ENCODE peak calls at places on chromosomes 13 and 19, in seven cellular contexts. N is Peyer's patch; D is pancreas; A is body of pancreas; O is CD8-positive, alpha-beta memory T cell; F is PC-3; P is heart left ventricle. R is an unnamed sample. For H3K4me1, the result is how much of the 10 kb centered on the place peaks cover.

GRCh38 chr19:5590865-5591154 is 23.1 kb upstream of the TINCR start:
- DNase-seq in N (no peak), D (no peak), A (no peak), O (no peak), F (no peak), P (no peak), R (no peak)

GRCh38 chr19:47095707-47096704 is 17.6 kb downstream of the ZC3H4 start:
- DNase-seq in N (no peak), D (peak), A (peak), O (no peak), F (peak), P (peak), R (peak)

GRCh38 chr13:74641586-74641985 is 507.4 kb upstream of the KLF12 start:
- DNase-seq in N (no peak), D (no peak), A (no peak), O (no peak), F (peak), P (no peak), R (no peak)

GRCh38 chr19:11165486-11166030 is 10.0 kb upstream of the SPC24 start:
- DNase-seq in N (no peak), D (no peak), A (no peak), O (no peak), F (no peak), P (no peak), R (no peak)

GRCh38 chr13:107680115-107680514 is 535.2 kb downstream of the LIG4 start:
- DNase-seq in N (no peak), D (no peak), A (no peak), O (no peak), F (peak), P (no peak), R (no peak)

GRCh38 chr19:17454579-17454978 is 6.1 kb upstream of the TMEM221 start:
- DNase-seq in N (no peak), D (no peak), A (no peak), O (no peak), F (no peak), P (no peak), R (no peak)

GRCh38 chr19:16571283-16571682 is 932 bp downstream of the SLC35E1 start:
- DNase-seq in N (no peak), D (no peak), A (peak), O (no peak), F (peak), P (no peak), R (no peak)

GRCh38 chr13:87792878-87793277 is 121.7 kb downstream of the SLITRK5 start:
- DNase-seq in N (no peak), D (no peak), A (no peak), O (no peak), F (no peak), P (no peak), R (no peak)

GRCh38 chr19:55670280-55671053 is 4.6 kb upstream of the EPN1 start:
- DNase-seq in N (no peak), D (peak), A (no peak), O (no peak), F (no peak), P (no peak), R (no peak)

GRCh38 chr13:33743438-33744368 is 74.2 kb upstream of the RFC3 start:
- DNase-seq in N (no peak), D (no peak), A (no peak), O (no peak), F (no peak), P (no peak), R (no peak)

GRCh38 chr13:33745370-33746324 is 72.3 kb upstream of the RFC3 start:
- DNase-seq in N (no peak), D (no peak), A (peak), O (no peak), F (no peak), P (no peak), R (no peak)

GRCh38 chr13:33742321-33742720 is 75.6 kb upstream of the RFC3 start:
- DNase-seq in N (no peak), D (no peak), A (no peak), O (no peak), F (no peak), P (no peak), R (no peak)

GRCh38 chr13:33746867-33747266 is 71.1 kb upstream of the RFC3 start:
- DNase-seq in N (no peak), D (no peak), A (no peak), O (no peak), F (no peak), P (no peak), R (no peak)

GRCh38 chr13:33744589-33745369 is 73.2 kb upstream of the RFC3 start:
- DNase-seq in N (no peak), D (peak), A (peak), O (no peak), F (peak), P (no peak), R (no peak)
- H3K27ac ChIP-seq in N (no peak), D (peak), A (peak), O (no peak), F (no peak), P (no peak), R (no peak)

DNA sequence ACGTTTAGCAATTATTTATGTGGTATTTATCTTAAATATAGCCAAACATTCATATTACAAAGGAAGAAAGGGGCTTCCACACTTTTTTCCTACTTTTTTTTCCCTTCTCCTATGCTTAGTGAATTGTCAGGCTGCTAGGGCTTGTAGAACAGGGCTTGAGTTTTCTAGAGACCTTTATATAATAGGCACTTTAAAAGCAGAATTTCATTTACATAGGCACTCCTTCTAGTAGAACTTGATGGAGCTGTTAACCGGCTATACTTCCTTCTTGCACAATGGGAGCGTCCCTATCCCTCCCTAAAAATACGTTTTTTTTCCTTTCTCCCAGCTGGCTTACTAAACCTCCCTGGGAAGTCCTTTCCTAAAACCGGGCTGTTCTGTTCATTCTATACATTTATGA is 1.1 kb downstream of the TRIM13 start:
- DNase-seq in N (no peak), D (no peak), A (no peak), O (no peak), F (peak), P (no peak), R (peak)
- H3K4me1 ChIP-seq in N (under half), D (under half), A (under half), O (under half), F (under half), P (under half), R (under half)

DNA sequence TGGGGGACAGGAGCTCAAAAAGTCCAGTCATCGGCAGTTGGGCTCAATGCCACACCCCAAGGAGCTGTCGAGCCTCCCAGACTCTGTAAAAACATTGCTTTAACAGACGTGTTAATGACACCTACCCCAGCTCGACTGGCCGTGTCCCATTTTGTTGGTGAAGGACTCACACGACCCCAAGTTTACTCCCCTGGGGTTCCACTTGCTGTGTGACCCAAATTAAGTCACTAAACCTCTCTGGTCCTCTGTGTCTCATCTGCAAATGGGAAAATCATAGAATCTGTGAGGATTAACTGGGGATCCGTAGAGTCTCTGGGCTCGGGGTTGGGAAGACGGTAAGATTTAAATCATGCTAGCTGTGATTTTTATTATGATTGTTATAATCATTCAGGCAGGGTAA is 7.1 kb downstream of the GNA15 start:
- DNase-seq in N (no peak), D (no peak), A (no peak), O (no peak), F (no peak), P (peak), R (no peak)
- H3K27ac ChIP-seq in N (no peak), D (no peak), A (no peak), O (no peak), F (peak), P (peak), R (no peak)

GRCh38 chr19:48965806-48966540 is 864 bp downstream of the FTL start:
- DNase-seq in N (peak), D (peak), A (peak), O (peak), F (peak), P (peak), R (peak)
- H3K4me1 ChIP-seq in N (under half), D (under half), A (under half), O (under half), F (under half), P (under half), R (under half)

GRCh38 chr19:48332662-48333466 is 7.5 kb downstream of the EMP3 start:
- DNase-seq in N (peak), D (peak), A (peak), O (peak), F (peak), P (peak), R (peak)
- H3K27ac ChIP-seq in N (peak), D (peak), A (peak), O (peak), F (peak), P (peak), R (peak)

GRCh38 chr19:38693380-38694223 is 46.2 kb downstream of the ACTN4 start:
- DNase-seq in N (peak), D (no peak), A (peak), O (peak), F (peak), P (no peak), R (peak)
- H3K4me1 ChIP-seq in N (under half), D (under half), A (half or more), O (under half), F (half or more), P (under half), R (under half)

DNA sequence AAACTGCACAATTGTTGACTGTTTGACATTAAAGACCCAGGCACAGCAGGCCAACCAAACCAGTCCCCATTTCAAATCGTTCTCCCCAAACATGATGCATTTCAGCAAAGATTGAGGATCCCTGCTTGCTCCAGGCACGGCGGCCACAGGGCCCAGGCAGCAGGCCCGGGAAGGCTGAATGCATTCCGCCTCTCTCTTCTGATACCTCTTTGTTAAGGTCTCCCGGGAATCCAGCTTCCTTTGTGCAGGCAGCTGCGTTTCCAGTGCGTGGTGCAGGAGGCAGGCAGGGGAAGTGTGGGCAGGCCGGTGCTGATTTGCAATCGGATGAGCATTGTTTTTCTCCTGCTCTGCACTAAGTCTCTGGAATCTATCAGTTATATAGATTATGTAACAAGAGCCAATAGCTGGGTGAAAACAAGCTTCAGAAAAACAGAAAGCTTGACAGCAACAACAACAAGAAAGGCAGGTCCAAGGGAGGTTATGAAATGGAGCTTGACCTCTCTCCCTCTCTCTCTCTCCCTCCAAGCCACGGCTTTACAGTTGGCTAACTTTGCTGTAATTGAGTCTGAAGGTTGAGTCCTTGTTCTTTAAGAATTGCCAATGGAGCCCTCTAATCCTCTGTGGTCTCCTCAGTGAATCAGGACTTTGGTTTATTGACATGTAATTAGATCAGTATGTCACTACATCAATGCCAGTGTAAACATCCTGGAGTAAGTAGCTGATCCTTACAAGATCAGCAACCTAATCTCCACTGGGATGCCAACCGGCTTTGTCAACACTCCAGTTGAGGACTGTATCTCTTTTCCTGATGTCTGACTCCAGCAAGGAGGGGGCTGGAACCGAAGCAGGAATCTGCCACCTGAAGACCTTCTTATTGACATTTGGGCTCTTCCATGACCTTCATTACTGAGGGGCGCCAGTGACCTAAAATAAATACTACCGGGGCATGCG is 338.0 kb downstream of the TEX29 start:
- DNase-seq in N (no peak), D (no peak), A (no peak), O (no peak), F (no peak), P (no peak), R (no peak)
- H3K27ac ChIP-seq in N (no peak), D (no peak), A (no peak), O (no peak), F (no peak), P (no peak), R (no peak)

DNA sequence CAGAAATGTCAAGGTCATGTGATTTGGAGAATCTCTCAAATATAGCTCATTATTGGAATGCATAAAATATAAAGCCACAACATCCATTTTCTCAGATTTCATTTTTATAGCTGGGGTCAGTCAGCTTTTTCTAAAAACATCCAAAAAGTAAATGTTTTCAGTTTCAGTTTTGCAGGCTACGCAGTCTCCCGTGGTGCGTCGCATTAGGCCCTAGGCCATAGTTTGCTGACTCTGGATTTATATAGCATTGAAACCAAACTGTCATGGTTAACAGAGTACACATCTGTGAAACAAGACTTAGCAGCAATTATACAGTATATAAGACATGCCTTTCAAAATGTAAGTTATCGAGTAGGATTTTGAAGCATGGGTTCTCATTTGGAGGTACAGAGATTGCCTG is 140.0 kb downstream of the IRS2 start:
- DNase-seq in N (no peak), D (no peak), A (no peak), O (no peak), F (no peak), P (no peak), R (no peak)
- H3K4me1 ChIP-seq in N (under half), D (under half), A (under half), O (under half), F (under half), P (under half), R (under half)

GRCh38 chr13:66837246-66837645 is 392.9 kb downstream of the PCDH9 start:
- DNase-seq in N (no peak), D (no peak), A (no peak), O (no peak), F (no peak), P (no peak), R (no peak)

GRCh38 chr13:66829803-66830202 is 400.3 kb downstream of the PCDH9 start:
- DNase-seq in N (no peak), D (no peak), A (no peak), O (no peak), F (no peak), P (no peak), R (no peak)

GRCh38 chr13:66831317-66831716 is 398.8 kb downstream of the PCDH9 start:
- DNase-seq in N (no peak), D (no peak), A (no peak), O (no peak), F (no peak), P (no peak), R (no peak)

DNA sequence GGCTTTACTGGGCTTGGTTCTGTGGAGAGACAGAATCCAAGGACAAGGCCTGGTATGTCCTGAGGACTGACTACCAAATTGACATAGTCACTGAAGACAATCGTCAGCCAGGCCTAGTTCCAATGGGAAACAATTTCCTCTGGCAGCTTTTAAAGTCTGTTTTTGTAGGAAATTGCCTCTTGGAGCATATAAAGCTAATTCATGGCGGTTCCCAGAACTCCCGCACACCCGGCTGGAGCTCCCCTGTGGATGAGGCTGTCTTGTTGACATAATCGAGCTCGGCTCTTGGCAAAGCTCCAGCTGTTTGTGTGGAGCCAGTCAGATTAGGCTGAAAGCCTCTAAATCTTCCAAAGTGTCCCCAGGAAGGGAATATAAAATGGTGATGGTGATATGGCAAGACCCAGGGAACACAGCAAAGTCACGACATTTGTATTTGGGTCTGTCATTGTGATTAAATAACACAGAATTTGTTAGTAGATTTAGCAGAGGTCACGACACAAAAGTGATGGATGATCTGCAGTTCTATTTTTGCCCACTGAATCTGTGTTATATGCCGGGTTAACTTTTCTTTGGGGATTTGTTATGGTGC is 395.0 kb downstream of the PCDH9 start:
- DNase-seq in N (no peak), D (peak), A (peak), O (no peak), F (no peak), P (peak), R (peak)
- H3K27ac ChIP-seq in N (no peak), D (no peak), A (no peak), O (no peak), F (no peak), P (peak), R (no peak)

R was measured in small intestine.